ENCODE peak calls at places on chromosomes 3 and 15, in ten cellular contexts. L is stimulated activated CD4-positive, alpha-beta T cell treated with anti-CD3 and anti-CD28 coated beads, Interleukin-15, amount 100 ng/mL, for 1 hour; A is GM06990; F is GM13977; M is pons; P is right cardiac atrium; E is activated T-cell treated with anti-CD3 and anti-CD28 coated beads for 4 hours; Y is NCI-H2081 treated with DMSO at 0.1 percent for 48 hours; D is GM18507; O is hepatocyte. W is an unnamed sample.

GRCh38 chr3:12884104-12884742 is 42.9 kb upstream of the RPL32 start:
- DNase-seq in L (no peak), A (no peak), F (no peak), M (peak), P (peak), E (no peak), Y (no peak), D (no peak), O (no peak), W (no peak)

GRCh38 chr3:150875548-150875947 is 29.7 kb downstream of the MINDY4B start:
- DNase-seq in L (no peak), A (no peak), F (peak), M (no peak), P (no peak), E (no peak), Y (no peak), D (no peak), O (no peak), W (no peak)

GRCh38 chr15:31258260-31258659 is 68.4 kb upstream of the KLF13 start:
- DNase-seq in L (no peak), A (no peak), F (no peak), M (no peak), P (no peak), E (no peak), Y (no peak), D (no peak), O (no peak), W (no peak)

GRCh38 chr3:129058441-129059194 is 2.0 kb upstream of the GP9 start:
- DNase-seq in L (no peak), A (no peak), F (no peak), M (peak), P (no peak), E (no peak), Y (no peak), D (no peak), O (no peak), W (peak)

GRCh38 chr3:172142074-172143059 is 103.0 kb downstream of the FNDC3B start:
- DNase-seq in L (no peak), A (peak), F (peak), M (no peak), P (no peak), E (no peak), Y (no peak), D (no peak), O (peak), W (no peak)

GRCh38 chr3:52380023-52380422 is 63.9 kb downstream of the DNAH1 start:
- DNase-seq in L (no peak), A (no peak), F (no peak), M (no peak), P (no peak), E (no peak), Y (no peak), D (no peak), O (no peak), W (no peak)

GRCh38 chr3:97763586-97764148 is 891 bp upstream of the ARL6 start:
- DNase-seq in L (no peak), A (no peak), F (peak), M (peak), P (no peak), E (no peak), Y (no peak), D (no peak), O (no peak), W (peak)

GRCh38 chr15:55869660-55870059 is 123.8 kb downstream of the NEDD4 start:
- DNase-seq in L (no peak), A (no peak), F (no peak), M (no peak), P (no peak), E (no peak), Y (no peak), D (no peak), O (no peak), W (no peak)

GRCh38 chr3:150129181-150129580 is 158.5 kb upstream of the PFN2 start:
- DNase-seq in L (no peak), A (no peak), F (no peak), M (peak), P (no peak), E (no peak), Y (no peak), D (no peak), O (no peak), W (no peak)

GRCh38 chr15:65902373-65902772 is 33.1 kb downstream of the RAB11A start:
- DNase-seq in L (no peak), A (peak), F (no peak), M (peak), P (peak), E (no peak), Y (no peak), D (no peak), O (peak), W (peak)

GRCh38 chr3:38307599-38307998 is 25.5 kb downstream of the SLC22A14 start:
- DNase-seq in L (no peak), A (no peak), F (no peak), M (no peak), P (no peak), E (no peak), Y (no peak), D (no peak), O (no peak), W (no peak)

GRCh38 chr3:73766599-73767378 is 142.0 kb upstream of the PDZRN3 start:
- DNase-seq in L (no peak), A (no peak), F (no peak), M (peak), P (no peak), E (no peak), Y (no peak), D (no peak), O (peak), W (no peak)

GRCh38 chr15:85828026-85828597 is 33.4 kb upstream of the KLHL25 start:
- DNase-seq in L (no peak), A (no peak), F (no peak), M (no peak), P (no peak), E (no peak), Y (no peak), D (no peak), O (no peak), W (no peak)

GRCh38 chr3:50442940-50443579 is 60.4 kb downstream of the CACNA2D2 start:
- DNase-seq in L (no peak), A (no peak), F (no peak), M (no peak), P (peak), E (no peak), Y (no peak), D (no peak), O (no peak), W (no peak)

GRCh38 chr3:53796161-53796560 is 50.1 kb downstream of the CHDH start:
- DNase-seq in L (no peak), A (no peak), F (no peak), M (peak), P (peak), E (no peak), Y (no peak), D (no peak), O (no peak), W (no peak)

GRCh38 chr15:22839046-22839705 is 710 bp downstream of the NIPA2 start:
- DNase-seq in L (no peak), A (peak), F (peak), M (peak), P (no peak), E (no peak), Y (no peak), D (no peak), O (no peak), W (no peak)

GRCh38 chr3:132421832-132422231 is 4.5 kb downstream of the DNAJC13 start:
- DNase-seq in L (no peak), A (no peak), F (no peak), M (no peak), P (no peak), E (no peak), Y (no peak), D (no peak), O (no peak), W (no peak)

GRCh38 chr15:75862796-75863195 is 19.5 kb downstream of the UBE2Q2 start:
- DNase-seq in L (no peak), A (no peak), F (no peak), M (no peak), P (no peak), E (no peak), Y (no peak), D (no peak), O (no peak), W (no peak)

GRCh38 chr15:43483306-43484128 is 9.4 kb downstream of the TP53BP1 start:
- DNase-seq in L (no peak), A (no peak), F (no peak), M (peak), P (no peak), E (no peak), Y (no peak), D (no peak), O (no peak), W (no peak)

GRCh38 chr15:44713006-44713966 is 2.0 kb downstream of the B2M start:
- DNase-seq in L (no peak), A (no peak), F (no peak), M (peak), P (no peak), E (no peak), Y (peak), D (no peak), O (no peak), W (no peak)

GRCh38 chr3:128152419-128153155 is 694 bp upstream of the EEFSEC start:
- DNase-seq in L (no peak), A (no peak), F (no peak), M (no peak), P (no peak), E (no peak), Y (no peak), D (no peak), O (no peak), W (no peak)

GRCh38 chr15:96381463-96381862 is 51.0 kb downstream of the NR2F2 start:
- DNase-seq in L (no peak), A (no peak), F (no peak), M (no peak), P (no peak), E (no peak), Y (no peak), D (no peak), O (no peak), W (no peak)